ENCODE peak calls at places on chromosomes 12 and 14, in eight cellular contexts. U is K562, M is astrocyte, Y is uterus, S is DND-41, Z is pancreas, G is heart right ventricle, X is Peyer's patch. K is an unnamed sample. For H3K36me3, the result is how much of the 10 kb centered on the place peaks cover.

GRCh38 chr12:106392746-106393145 is 35.2 kb downstream of the POLR3B start:
- DNase-seq in U (no peak), M (no peak), G (no peak), S (no peak), X (no peak), Y (no peak), Z (no peak), K (no peak)

GRCh38 chr14:22814945-22815713 is at the start of gene SLC7A7:
- DNase-seq in U (no peak), M (no peak), X (peak), Z (no peak), Y (no peak), S (no peak), G (no peak), K (no peak)

GRCh38 chr12:63319936-63320633 is 169.1 kb upstream of the AVPR1A start:
- DNase-seq in Z (no peak), X (no peak), S (no peak), G (no peak), M (no peak), U (no peak), Y (no peak), K (peak)

GRCh38 chr14:55398679-55399078 is 13.0 kb downstream of the ATG14 start:
- DNase-seq in G (peak), X (no peak), Y (no peak), M (peak), Z (no peak), S (no peak), U (no peak), K (peak)

GRCh38 chr14:53894456-53894855 is 62.2 kb downstream of the BMP4 start:
- DNase-seq in U (no peak), S (no peak), X (no peak), G (no peak), M (peak), Y (no peak), Z (no peak), K (peak)

GRCh38 chr12:3032161-3032560 is 45.0 kb upstream of the TSPAN9 start:
- DNase-seq in S (no peak), Z (no peak), X (no peak), G (no peak), M (no peak), Y (no peak), U (no peak), K (no peak)

GRCh38 chr14:99946652-99947489 is 118.4 kb upstream of the EVL start:
- DNase-seq in Y (no peak), Z (peak), M (no peak), U (peak), S (peak), G (no peak), X (peak), K (no peak)

GRCh38 chr14:76908834-76909233 is 82.6 kb downstream of the LRRC74A start:
- DNase-seq in U (no peak), S (peak), X (peak), Y (no peak), M (no peak), Z (no peak), G (no peak), K (no peak)

GRCh38 chr14:82636426-82636825 is 1102.8 kb upstream of the SEL1L start:
- DNase-seq in Y (no peak), Z (no peak), G (no peak), M (no peak), X (no peak), S (no peak), U (no peak), K (no peak)

GRCh38 chr12:115879354-115879753 is 398.1 kb downstream of the MED13L start:
- DNase-seq in Y (no peak), Z (no peak), G (no peak), S (no peak), M (no peak), X (no peak), U (no peak), K (no peak)

GRCh38 chr12:8471093-8471492 is 15.3 kb downstream of the CLEC6A start:
- DNase-seq in Y (no peak), Z (no peak), X (no peak), M (no peak), S (no peak), U (no peak), G (no peak), K (no peak)

GRCh38 chr14:105153331-105153731 is 15.2 kb downstream of the JAG2 start:
- DNase-seq in U (no peak), Y (no peak), S (no peak), Z (peak), M (no peak), G (peak), X (no peak), K (no peak)

GRCh38 chr14:61145903-61146411 is 135.2 kb downstream of the TMEM30B start:
- DNase-seq in U (no peak), Y (no peak), G (no peak), M (peak), Z (no peak), S (no peak), X (no peak), K (peak)

GRCh38 chr12:89179983-89180382 is 172.3 kb downstream of the DUSP6 start:
- DNase-seq in G (peak), X (no peak), Y (no peak), S (no peak), M (peak), Z (no peak), U (no peak), K (peak)

GRCh38 chr12:131979606-131980005 is 29.9 kb downstream of the EP400 start:
- DNase-seq in Z (no peak), U (no peak), S (no peak), Y (no peak), M (no peak), G (no peak), X (peak), K (no peak)

GRCh38 chr14:55749201-55749812 is 169.3 kb downstream of the KTN1 start:
- DNase-seq in S (peak), G (no peak), M (no peak), X (no peak), Z (no peak), Y (no peak), U (no peak), K (no peak)

GRCh38 chr12:50981319-50982239 is 29.2 kb downstream of the HIGD1C start:
- DNase-seq in Y (no peak), G (no peak), U (no peak), S (no peak), Z (no peak), X (no peak), M (no peak), K (no peak)

GRCh38 chr12:55068416-55069010 is 48.7 kb downstream of the NEUROD4 start:
- DNase-seq in G (peak), M (peak), S (peak), Y (no peak), X (no peak), U (peak), Z (no peak), K (peak)

GRCh38 chr12:66314278-66314677 is 12.0 kb downstream of the HELB start:
- DNase-seq in U (no peak), M (no peak), Y (no peak), G (no peak), S (no peak), X (no peak), Z (no peak), K (no peak)

GRCh38 chr14:30131698-30132097 is 204.1 kb upstream of the PRKD1 start:
- DNase-seq in U (no peak), M (no peak), Z (no peak), X (no peak), G (no peak), Y (no peak), S (no peak), K (no peak)

GRCh38 chr14:39268393-39268792 is 34.7 kb downstream of the MIA2 start:
- DNase-seq in M (peak), Z (no peak), Y (no peak), X (no peak), U (no peak), G (no peak), S (no peak), K (no peak)

GRCh38 chr14:91388551-91388975 is 29.1 kb downstream of the CCDC88C start:
- DNase-seq in X (peak), U (no peak), M (no peak), G (no peak), S (no peak), Z (no peak), Y (no peak), K (no peak)

GRCh38 chr14:91390165-91390778 is 27.3 kb downstream of the CCDC88C start:
- DNase-seq in X (no peak), Y (no peak), Z (no peak), U (no peak), M (no peak), S (no peak), G (no peak), K (no peak)

GRCh38 chr14:91387135-91387849 is 30.3 kb downstream of the CCDC88C start:
- DNase-seq in M (peak), S (no peak), U (no peak), X (no peak), Y (no peak), Z (no peak), G (no peak), K (peak)

GRCh38 chr14:91387996-91388395 is 29.6 kb downstream of the CCDC88C start:
- DNase-seq in X (no peak), Y (no peak), G (no peak), S (no peak), U (no peak), M (no peak), Z (no peak), K (no peak)

GRCh38 chr14:91389173-91389572 is 28.4 kb downstream of the CCDC88C start:
- DNase-seq in Z (no peak), S (no peak), U (no peak), G (no peak), M (no peak), X (no peak), Y (no peak), K (no peak)
- H3K27ac ChIP-seq in Z (no peak), S (no peak), U (no peak), G (no peak), M (no peak), X (peak), Y (no peak), K (no peak)

DNA sequence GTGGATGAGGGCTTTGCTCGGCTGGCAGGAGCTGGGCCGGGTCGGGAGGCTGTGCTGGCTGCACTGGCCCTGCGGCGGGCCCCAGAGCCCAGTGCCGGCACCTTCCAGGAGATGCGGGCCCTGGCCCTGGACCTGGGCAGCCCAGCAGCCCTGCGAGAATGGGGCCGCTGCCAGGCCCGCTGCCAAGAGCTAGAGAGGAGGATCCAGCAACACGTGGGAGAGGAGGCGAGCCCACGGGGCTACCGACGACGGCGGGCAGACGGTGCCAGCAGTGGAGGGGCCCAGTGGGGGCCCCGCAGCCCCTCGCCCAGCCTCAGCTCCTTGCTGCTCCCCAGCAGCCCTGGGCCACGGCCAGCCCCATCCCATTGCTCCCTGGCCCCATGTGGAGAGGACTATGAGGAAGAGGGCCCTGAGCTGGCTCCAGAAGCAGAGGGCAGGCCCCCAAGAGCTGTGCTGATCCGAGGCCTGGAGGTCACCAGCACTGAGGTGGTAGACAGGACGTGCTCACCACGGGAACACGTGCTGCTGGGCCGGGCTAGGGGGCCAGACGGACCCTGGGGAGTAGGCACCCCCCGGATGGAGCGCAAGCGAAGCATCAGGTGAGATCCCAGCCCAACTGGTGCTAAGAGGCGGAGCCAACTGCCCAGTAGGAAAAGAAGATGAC is 11.5 kb downstream of the ARHGEF40 start:
- DNase-seq in G (no peak), U (no peak), Y (no peak), S (no peak), Z (no peak), X (no peak), M (no peak), K (no peak)
- H3K36me3 ChIP-seq in G (under half), U (under half), Y (under half), S (under half), Z (half or more), X (under half), M (half or more), K (half or more)

DNA sequence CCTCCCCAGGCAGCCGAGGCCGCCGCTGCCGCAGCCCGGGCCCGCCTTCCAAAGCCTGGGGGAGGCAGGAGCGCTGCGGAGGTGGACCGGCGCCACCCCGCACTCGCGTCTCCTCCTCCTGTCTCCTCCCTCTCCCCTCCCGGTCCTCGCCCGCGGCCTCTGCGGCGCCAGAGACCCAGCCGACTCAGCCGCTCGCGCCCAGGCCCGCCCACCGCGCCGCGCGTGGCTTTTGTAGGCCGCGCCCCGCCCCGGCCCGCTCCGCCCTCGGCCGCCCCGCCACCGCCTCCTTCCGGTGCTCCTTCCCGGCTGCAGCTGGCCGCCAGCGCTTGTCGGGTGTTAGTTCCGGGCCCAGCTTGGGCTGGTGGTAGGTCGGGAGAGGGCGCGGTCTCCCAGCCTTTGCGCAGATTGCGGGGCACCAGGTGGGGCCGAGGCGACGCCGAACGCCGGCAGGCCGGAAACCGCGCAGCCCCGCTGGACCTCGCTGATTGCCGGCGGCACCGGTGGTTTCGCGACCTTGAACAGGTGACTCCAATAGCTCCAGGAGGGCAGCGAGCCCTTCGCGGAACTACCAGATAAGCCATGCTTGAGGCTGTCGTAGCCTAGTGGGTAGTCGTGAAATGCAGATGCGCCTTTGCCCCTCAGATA is at the start of gene CAPRIN2:
- DNase-seq in X (peak), Y (peak), Z (peak), M (peak), S (peak), G (peak), U (peak), K (peak)
- TF ChIP-seq CTCF in X (peak), Y (peak), Z (no peak), M (no peak), S (peak), G (peak), U (peak), K (peak)

GRCh38 chr14:34081126-34081575 is 130.3 kb upstream of the EGLN3 start:
- DNase-seq in Y (no peak), G (peak), S (no peak), U (no peak), X (no peak), Z (no peak), M (peak), K (peak)
- H3K27ac ChIP-seq in Y (no peak), G (peak), S (no peak), U (no peak), X (peak), Z (no peak), M (peak), K (peak)

GRCh38 chr12:110289021-110289710 is 8.1 kb downstream of the ATP2A2 start:
- DNase-seq in Z (no peak), U (no peak), G (no peak), Y (no peak), X (no peak), M (no peak), S (no peak), K (no peak)
- H3K36me3 ChIP-seq in Z (under half), U (half or more), G (under half), Y (under half), X (under half), M (under half), S (half or more), K (half or more)

GRCh38 chr14:86999076-86999475 is 993.9 kb downstream of the GALC start:
- DNase-seq in Y (no peak), S (no peak), G (no peak), U (no peak), Z (no peak), M (no peak), X (no peak), K (no peak)

GRCh38 chr14:87000071-87000470 is 992.9 kb downstream of the GALC start:
- DNase-seq in G (no peak), X (no peak), M (no peak), Y (no peak), U (no peak), Z (no peak), S (no peak), K (no peak)

GRCh38 chr14:87005336-87005735 is 987.6 kb downstream of the GALC start:
- DNase-seq in Y (no peak), Z (no peak), X (no peak), S (no peak), U (no peak), G (no peak), M (no peak), K (no peak)

GRCh38 chr14:87001333-87001732 is 991.6 kb downstream of the GALC start:
- DNase-seq in M (no peak), U (no peak), S (no peak), Z (no peak), G (no peak), X (no peak), Y (no peak), K (no peak)

DNA sequence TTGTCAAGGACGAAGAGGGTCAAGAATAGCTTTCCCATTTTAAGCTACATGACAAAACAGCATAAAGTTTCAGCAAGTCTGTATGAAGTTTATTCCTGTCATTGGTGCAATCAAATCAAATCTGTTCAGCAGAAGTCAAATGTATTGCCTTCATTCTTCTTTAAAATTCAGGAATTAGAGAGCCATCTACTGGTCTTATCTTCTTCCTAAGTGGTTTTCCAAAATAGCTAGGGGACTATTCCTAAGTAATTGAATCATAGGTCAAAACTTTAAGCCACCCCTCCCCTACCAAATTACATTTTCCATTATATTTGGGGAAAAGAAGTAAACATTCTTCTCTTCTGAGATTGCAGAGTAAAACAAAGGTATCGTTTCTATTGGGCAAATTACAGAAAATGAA is 990.2 kb downstream of the GALC start:
- DNase-seq in U (no peak), Z (no peak), X (no peak), S (no peak), G (no peak), Y (no peak), M (no peak), K (no peak)
- TF ChIP-seq CTCF in U (no peak), Z (no peak), X (no peak), S (no peak), G (no peak), Y (no peak), M (no peak), K (no peak)

GRCh38 chr12:110271015-110271414 is 10.0 kb upstream of the ATP2A2 start:
- DNase-seq in S (no peak), Y (no peak), U (no peak), Z (no peak), G (no peak), M (no peak), X (no peak), K (no peak)
- H3K27ac ChIP-seq in S (no peak), Y (peak), U (no peak), Z (no peak), G (peak), M (no peak), X (peak), K (no peak)

K was measured in brain microvascular endothelial cell.